ENCODE peak calls at places on chromosome 3, in ten cellular contexts. V is HFFc6; D is T-helper 9 cell; X is amygdala; P is ascending aorta; R is esophagus squamous epithelium; T is NCI-H460; N is activated effector memory CD4-positive, alpha-beta T cell treated with anti-CD3 and anti-CD28 coated beads, Interleukin-2, amount 50 U/mL, for 16 hours; J is HCT116; Q is frontal cortex. U is an unnamed sample.

GRCh38 chr3:22156868-22157267 is 405.9 kb upstream of the ZNF385D start:
- DNase-seq in J (no peak), R (no peak), X (no peak), P (no peak), V (no peak), T (no peak), N (no peak), Q (no peak), D (no peak), U (no peak)

GRCh38 chr3:14827776-14828175 is 9.0 kb downstream of the FGD5 start:
- DNase-seq in T (no peak), X (no peak), N (no peak), P (no peak), J (no peak), Q (no peak), D (no peak), V (no peak), R (no peak), U (no peak)

GRCh38 chr3:51773529-51773928 is 5.5 kb downstream of the IQCF6 start:
- DNase-seq in T (no peak), R (no peak), J (no peak), N (no peak), V (no peak), D (no peak), Q (no peak), P (no peak), X (no peak), U (no peak)

GRCh38 chr3:161423911-161424522 is 52.7 kb upstream of the SPTSSB start:
- DNase-seq in V (peak), J (peak), X (no peak), P (no peak), Q (peak), D (no peak), N (no peak), T (peak), R (no peak), U (no peak)

GRCh38 chr3:190912736-190913135 is 50.2 kb upstream of the GMNC start:
- DNase-seq in J (no peak), V (no peak), T (no peak), X (no peak), N (no peak), P (no peak), R (no peak), Q (no peak), D (no peak), U (no peak)

GRCh38 chr3:135528638-135529037 is 436.9 kb upstream of the PPP2R3A start:
- DNase-seq in Q (no peak), P (no peak), V (no peak), R (no peak), X (no peak), N (no peak), J (no peak), T (no peak), D (no peak), U (no peak)

GRCh38 chr3:108150200-108150599 is 59.4 kb upstream of the CD47 start:
- DNase-seq in N (no peak), V (no peak), Q (no peak), T (no peak), R (no peak), D (no peak), X (no peak), P (no peak), J (no peak), U (no peak)

GRCh38 chr3:127692501-127693335 is 20.0 kb downstream of the ABTB1 start:
- DNase-seq in V (no peak), Q (no peak), J (no peak), R (no peak), P (no peak), X (no peak), T (no peak), N (no peak), D (no peak), U (no peak)

GRCh38 chr3:27910456-27910855 is 188.3 kb upstream of the EOMES start:
- DNase-seq in P (no peak), R (no peak), N (no peak), T (no peak), J (no peak), Q (no peak), V (no peak), D (no peak), X (no peak), U (no peak)

GRCh38 chr3:45817788-45818523 is 21.6 kb upstream of the SLC6A20 start:
- DNase-seq in N (no peak), V (peak), X (no peak), P (no peak), Q (no peak), J (peak), T (no peak), D (no peak), R (no peak), U (no peak)

GRCh38 chr3:69560818-69561217 is 174.9 kb upstream of the FRMD4B start:
- DNase-seq in X (no peak), R (no peak), P (no peak), V (no peak), J (no peak), T (no peak), Q (no peak), N (no peak), D (no peak), U (no peak)

GRCh38 chr3:131608741-131609140 is 106.0 kb upstream of the MRPL3 start:
- DNase-seq in P (no peak), V (no peak), D (no peak), T (no peak), Q (no peak), N (no peak), J (no peak), X (no peak), R (no peak), U (no peak)

GRCh38 chr3:59818033-59818936 is 768.5 kb upstream of the CFAP20DC start:
- DNase-seq in P (peak), R (no peak), X (peak), N (no peak), V (peak), J (peak), D (no peak), Q (peak), T (peak), U (no peak)

GRCh38 chr3:138944842-138945645 is 1.9 kb downstream of the FOXL2 start:
- DNase-seq in T (no peak), P (no peak), N (peak), J (no peak), X (no peak), R (no peak), D (no peak), Q (no peak), V (no peak), U (no peak)

GRCh38 chr3:195847061-195847950 is 35.6 kb upstream of the MUC4 start:
- DNase-seq in V (peak), X (no peak), R (no peak), T (no peak), Q (no peak), D (no peak), N (no peak), P (no peak), J (peak), U (no peak)

GRCh38 chr3:140898340-140899180 is 43.1 kb upstream of the SLC25A36 start:
- DNase-seq in T (peak), J (peak), D (no peak), P (no peak), Q (no peak), R (no peak), N (no peak), X (no peak), V (peak), U (no peak)

GRCh38 chr3:109050591-109051167 is 67.3 kb downstream of the MORC1 start:
- DNase-seq in X (no peak), P (no peak), J (peak), R (no peak), Q (no peak), N (no peak), D (no peak), T (peak), V (no peak), U (no peak)

GRCh38 chr3:73827204-73827603 is 202.5 kb upstream of the PDZRN3 start:
- DNase-seq in V (no peak), X (no peak), R (no peak), J (no peak), Q (no peak), N (no peak), D (no peak), P (no peak), T (no peak), U (no peak)

GRCh38 chr3:54073386-54073785 is 49.0 kb upstream of the CACNA2D3 start:
- DNase-seq in T (no peak), J (no peak), Q (no peak), R (no peak), D (no peak), X (no peak), N (no peak), P (no peak), V (no peak), U (no peak)

GRCh38 chr3:158074591-158074990 is 31.6 kb downstream of the SHOX2 start:
- DNase-seq in R (no peak), T (no peak), X (no peak), V (no peak), D (no peak), J (no peak), N (no peak), P (no peak), Q (no peak), U (no peak)

GRCh38 chr3:71305246-71306206 is 278.0 kb downstream of the FOXP1 start:
- DNase-seq in R (no peak), D (no peak), V (no peak), N (peak), Q (no peak), X (peak), P (no peak), J (no peak), T (no peak), U (no peak)

GRCh38 chr3:185216587-185216918 is 37.3 kb downstream of the EHHADH start:
- DNase-seq in N (no peak), Q (no peak), J (no peak), D (no peak), R (no peak), T (no peak), V (no peak), X (peak), P (no peak), U (no peak)

GRCh38 chr3:183577336-183577735 is 21.8 kb upstream of the KLHL6 start:
- DNase-seq in Q (no peak), D (no peak), N (no peak), R (no peak), V (no peak), J (no peak), T (no peak), X (no peak), P (no peak), U (no peak)

GRCh38 chr3:151219056-151219455 is 16.0 kb upstream of the GPR171 start:
- DNase-seq in J (peak), N (no peak), V (peak), D (no peak), Q (no peak), R (no peak), X (no peak), P (no peak), T (no peak), U (no peak)

GRCh38 chr3:64773150-64773549 is 85.3 kb upstream of the ADAMTS9 start:
- DNase-seq in X (no peak), N (no peak), V (no peak), T (no peak), P (no peak), Q (no peak), J (no peak), D (no peak), R (no peak), U (no peak)

GRCh38 chr3:12716605-12717121 is 42.4 kb downstream of the TMEM40 start:
- DNase-seq in D (no peak), V (no peak), J (no peak), X (no peak), T (no peak), P (no peak), Q (no peak), N (no peak), R (no peak), U (no peak)

GRCh38 chr3:100777271-100777670 is 68.0 kb downstream of the TFG start:
- DNase-seq in X (no peak), V (peak), J (no peak), Q (no peak), P (no peak), T (no peak), N (no peak), R (no peak), D (no peak), U (no peak)

GRCh38 chr3:54866221-54866620 is 61.6 kb downstream of the LRTM1 start:
- DNase-seq in N (no peak), Q (no peak), R (no peak), J (no peak), T (no peak), X (no peak), D (no peak), P (no peak), V (no peak), U (no peak)

GRCh38 chr3:20739814-20740213 is 553.8 kb upstream of the SGO1 start:
- DNase-seq in D (no peak), N (no peak), Q (no peak), V (no peak), T (no peak), X (no peak), R (no peak), P (no peak), J (no peak), U (no peak)

GRCh38 chr3:169634618-169635236 is 28.8 kb downstream of the MECOM start:
- DNase-seq in N (no peak), D (no peak), V (no peak), Q (no peak), X (no peak), T (no peak), R (no peak), P (no peak), J (no peak), U (no peak)

GRCh38 chr3:71244153-71245051 is 339.1 kb downstream of the FOXP1 start:
- DNase-seq in R (no peak), D (no peak), V (no peak), Q (no peak), J (no peak), X (no peak), N (no peak), T (no peak), P (no peak), U (no peak)

GRCh38 chr3:115248274-115248673 is 101.2 kb upstream of the ZBTB20 start:
- DNase-seq in X (no peak), P (no peak), T (no peak), J (no peak), R (no peak), V (peak), D (no peak), Q (no peak), N (no peak), U (no peak)

GRCh38 chr3:77947671-77948070 is 907.8 kb downstream of the ROBO2 start:
- DNase-seq in D (no peak), R (no peak), N (no peak), X (no peak), T (no peak), V (no peak), P (no peak), J (no peak), Q (no peak), U (no peak)

GRCh38 chr3:156433138-156433537 is 121.8 kb downstream of the SSR3 start:
- DNase-seq in T (no peak), R (no peak), X (no peak), Q (no peak), V (no peak), P (no peak), D (no peak), N (no peak), J (no peak), U (no peak)

GRCh38 chr3:126962756-126963155 is 20.2 kb upstream of the PLXNA1 start:
- DNase-seq in P (no peak), T (no peak), D (no peak), R (no peak), J (no peak), Q (no peak), X (no peak), N (no peak), V (no peak), U (no peak)

GRCh38 chr3:195240939-195241338 is 30.0 kb downstream of the XXYLT1 start:
- DNase-seq in T (no peak), V (no peak), N (peak), J (no peak), Q (no peak), R (no peak), X (no peak), P (no peak), D (no peak), U (no peak)

GRCh38 chr3:30915782-30916181 is 21.3 kb upstream of the GADL1 start:
- DNase-seq in P (no peak), Q (no peak), R (no peak), T (no peak), N (no peak), V (no peak), D (no peak), X (no peak), J (no peak), U (no peak)